ENCODE peak calls at places on chromosomes 6 and 20, in four cellular contexts. One of them, this sample, is unnamed. For H3K4me1, the result is how much of the 10 kb centered on the place peaks cover.

GRCh38 chr6:80976336-80976735 is 776.1 kb downstream of the TENT5A start:
- DNase-seq in fibroblast of lung: peak
- DNase-seq in A549: no peak
- DNase-seq in lung: no peak
- DNase-seq in this sample: no peak

GRCh38 chr6:64815718-64816117 is 891.3 kb downstream of the EYS start:
- DNase-seq in A549: no peak
- DNase-seq in fibroblast of lung: no peak
- DNase-seq in lung: no peak
- DNase-seq in this sample: no peak

GRCh38 chr6:50145125-50145524 is 95.4 kb upstream of the DEFB112 start:
- DNase-seq in lung: no peak
- DNase-seq in A549: no peak
- DNase-seq in fibroblast of lung: no peak
- DNase-seq in this sample: no peak

GRCh38 chr6:33075568-33076405 is at the start of gene HLA-DPB1:
- DNase-seq in lung: no peak
- DNase-seq in A549: peak
- DNase-seq in fibroblast of lung: peak
- DNase-seq in this sample: no peak

GRCh38 chr6:140684776-140685550 is 1310.5 kb upstream of the CITED2 start:
- DNase-seq in fibroblast of lung: no peak
- DNase-seq in A549: peak
- DNase-seq in lung: no peak
- DNase-seq in this sample: no peak

GRCh38 chr6:56349196-56349595 is 101.8 kb upstream of the COL21A1 start:
- DNase-seq in A549: no peak
- DNase-seq in fibroblast of lung: peak
- DNase-seq in lung: no peak
- DNase-seq in this sample: no peak

GRCh38 chr6:110053395-110054240 is 75.5 kb downstream of the GPR6 start:
- DNase-seq in lung: no peak
- DNase-seq in A549: peak
- DNase-seq in fibroblast of lung: peak
- DNase-seq in this sample: peak

GRCh38 chr6:150238294-150238693 is 95.5 kb downstream of the PPP1R14C start:
- DNase-seq in lung: peak
- DNase-seq in fibroblast of lung: no peak
- DNase-seq in A549: no peak
- DNase-seq in this sample: peak

GRCh38 chr6:130223508-130223907 is 757 bp upstream of the SAMD3 start:
- DNase-seq in lung: no peak
- DNase-seq in fibroblast of lung: no peak
- DNase-seq in A549: no peak
- DNase-seq in this sample: peak

GRCh38 chr20:58188496-58188895 is 40.0 kb downstream of the ANKRD60 start:
- DNase-seq in A549: no peak
- DNase-seq in fibroblast of lung: no peak
- DNase-seq in lung: no peak
- DNase-seq in this sample: no peak
- TF ChIP-seq CTCF in A549: no peak
- TF ChIP-seq CTCF in fibroblast of lung: no peak
- TF ChIP-seq CTCF in lung: no peak
- TF ChIP-seq CTCF in this sample: no peak

GRCh38 chr20:35453647-35454046 is 1.8 kb upstream of the CEP250 start:
- DNase-seq in lung: no peak
- DNase-seq in fibroblast of lung: no peak
- DNase-seq in A549: no peak
- DNase-seq in this sample: no peak

GRCh38 chr20:35451295-35451694 is 4.1 kb upstream of the CEP250 start:
- DNase-seq in lung: no peak
- DNase-seq in fibroblast of lung: no peak
- DNase-seq in A549: no peak
- DNase-seq in this sample: no peak

GRCh38 chr20:35458388-35458787 is 3.0 kb downstream of the CEP250 start:
- DNase-seq in lung: no peak
- DNase-seq in fibroblast of lung: no peak
- DNase-seq in A549: no peak
- DNase-seq in this sample: no peak

GRCh38 chr20:35454881-35455609 is at the start of gene CEP250:
- DNase-seq in lung: peak
- DNase-seq in A549: peak
- DNase-seq in fibroblast of lung: peak
- DNase-seq in this sample: peak
- H3K4me1 ChIP-seq in lung: under half
- H3K4me1 ChIP-seq in A549: under half
- H3K4me1 ChIP-seq in fibroblast of lung: under half
- H3K4me1 ChIP-seq in this sample: under half

GRCh38 chr20:24675651-24676352 is 206.4 kb downstream of the SYNDIG1 start:
- DNase-seq in lung: no peak
- DNase-seq in fibroblast of lung: no peak
- DNase-seq in A549: no peak
- DNase-seq in this sample: no peak

GRCh38 chr20:24678351-24679106 is 209.1 kb downstream of the SYNDIG1 start:
- DNase-seq in fibroblast of lung: no peak
- DNase-seq in A549: no peak
- DNase-seq in lung: no peak
- DNase-seq in this sample: no peak

GRCh38 chr20:24676353-24676977 is 207.0 kb downstream of the SYNDIG1 start:
- DNase-seq in lung: no peak
- DNase-seq in fibroblast of lung: no peak
- DNase-seq in A549: no peak
- DNase-seq in this sample: no peak

GRCh38 chr20:24676978-24677370 is 207.5 kb downstream of the SYNDIG1 start:
- DNase-seq in lung: no peak
- DNase-seq in fibroblast of lung: no peak
- DNase-seq in A549: no peak
- DNase-seq in this sample: no peak

GRCh38 chr20:24677626-24678328 is 208.3 kb downstream of the SYNDIG1 start:
- DNase-seq in lung: no peak
- DNase-seq in fibroblast of lung: no peak
- DNase-seq in A549: no peak
- DNase-seq in this sample: no peak
- TF ChIP-seq CTCF in lung: no peak
- TF ChIP-seq CTCF in fibroblast of lung: no peak
- TF ChIP-seq CTCF in A549: no peak
- TF ChIP-seq CTCF in this sample: no peak

DNA sequence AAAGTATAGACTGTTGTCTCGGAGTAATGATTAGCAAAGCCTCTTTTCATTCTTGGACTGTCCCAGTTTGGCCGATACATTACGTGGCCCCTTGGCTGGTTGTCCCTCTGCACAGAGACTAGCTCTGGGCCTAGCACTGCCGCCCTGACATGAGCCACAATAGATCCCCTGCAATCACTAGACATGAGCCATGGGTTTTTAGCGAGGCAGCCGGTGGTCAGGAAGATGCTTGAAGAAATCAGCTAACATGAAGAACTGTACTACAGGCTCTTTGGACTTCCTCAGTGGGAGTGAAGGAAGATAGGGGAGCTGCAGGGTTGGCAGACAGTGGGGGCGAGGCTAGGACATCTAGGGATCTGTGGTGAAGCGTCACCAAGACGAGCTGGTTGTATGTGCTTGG is 11.0 kb downstream of the DUSP22 start:
- DNase-seq in fibroblast of lung: no peak
- DNase-seq in lung: no peak
- DNase-seq in A549: no peak
- DNase-seq in this sample: no peak
- H3K4me1 ChIP-seq in fibroblast of lung: under half
- H3K4me1 ChIP-seq in lung: under half
- H3K4me1 ChIP-seq in A549: under half
- H3K4me1 ChIP-seq in this sample: under half

DNA sequence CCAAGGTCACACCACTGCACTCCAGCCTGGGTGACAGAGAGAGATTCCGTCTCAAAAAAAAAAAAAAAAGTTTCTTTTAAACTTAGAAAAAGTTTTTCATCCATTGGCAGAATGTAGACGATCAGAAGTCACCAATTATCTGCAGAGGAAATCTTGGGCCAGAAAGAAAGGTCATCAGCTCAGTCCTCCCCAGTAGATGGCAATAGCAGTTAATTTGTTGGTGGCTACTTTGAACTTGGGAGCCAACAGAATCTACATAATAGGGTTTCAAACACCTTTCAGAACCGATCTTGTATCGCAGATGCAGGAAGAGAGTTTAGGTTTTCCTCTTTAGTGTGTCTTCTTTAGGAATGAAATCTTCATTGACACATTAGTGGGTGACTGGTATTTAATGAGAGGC is 41.7 kb downstream of the LBP start:
- DNase-seq in A549: no peak
- DNase-seq in lung: no peak
- DNase-seq in fibroblast of lung: no peak
- DNase-seq in this sample: no peak
- TF ChIP-seq CTCF in A549: peak
- TF ChIP-seq CTCF in lung: no peak
- TF ChIP-seq CTCF in fibroblast of lung: no peak
- TF ChIP-seq CTCF in this sample: no peak

This sample was measured in thyroid gland.